ENCODE peak calls at places on chromosome 11, in eight cellular contexts. D is activated CD4-positive, CD25-positive, alpha-beta regulatory T cell treated with anti-CD3 and anti-CD28 coated beads, Interleukin-2, amount 50 U/mL, for 16 hours; A is Calu3; H is psoas muscle; T is ACHN; C is sigmoid colon; Q is stimulated activated CD4-positive, alpha-beta T cell treated with anti-CD3 and anti-CD28 coated beads, Interleukin-15, amount 100 ng/mL, for 1 hour; I is left ventricle myocardium inferior. G is an unnamed sample.

GRCh38 chr11:14422814-14423182 is 63.8 kb upstream of the RRAS2 start:
- DNase-seq in D (no peak), A (no peak), H (no peak), T (peak), C (no peak), Q (no peak), I (no peak), G (no peak)

GRCh38 chr11:18321622-18321990 is 334 bp downstream of the HPS5 start:
- DNase-seq in D (no peak), A (no peak), H (no peak), T (peak), C (no peak), Q (no peak), I (no peak), G (no peak)

GRCh38 chr11:46114961-46115360 is 6.3 kb downstream of the PHF21A start:
- DNase-seq in D (no peak), A (no peak), H (no peak), T (no peak), C (no peak), Q (no peak), I (no peak), G (no peak)

GRCh38 chr11:3959015-3959917 is 103.8 kb downstream of the STIM1 start:
- DNase-seq in D (no peak), A (peak), H (no peak), T (peak), C (no peak), Q (no peak), I (no peak), G (no peak)

GRCh38 chr11:117910525-117910924 is 18.7 kb downstream of the TMPRSS13 start:
- DNase-seq in D (no peak), A (no peak), H (no peak), T (no peak), C (peak), Q (no peak), I (no peak), G (no peak)

GRCh38 chr11:10454902-10455631 is at the start of gene AMPD3:
- DNase-seq in D (no peak), A (no peak), H (peak), T (peak), C (peak), Q (no peak), I (no peak), G (no peak)

GRCh38 chr11:87719311-87720073 is 455.8 kb downstream of the RAB38 start:
- DNase-seq in D (no peak), A (no peak), H (no peak), T (no peak), C (no peak), Q (no peak), I (no peak), G (no peak)

GRCh38 chr11:408154-409007 is 6.4 kb downstream of the SIGIRR start:
- DNase-seq in D (no peak), A (no peak), H (no peak), T (no peak), C (peak), Q (no peak), I (no peak), G (no peak)

GRCh38 chr11:74672956-74673895 is 58.0 kb downstream of the CHRDL2 start:
- DNase-seq in D (no peak), A (peak), H (peak), T (peak), C (peak), Q (no peak), I (peak), G (no peak)

GRCh38 chr11:64445651-64446050 is 86.7 kb downstream of the RPS6KA4 start:
- DNase-seq in D (no peak), A (no peak), H (no peak), T (no peak), C (peak), Q (no peak), I (no peak), G (no peak)

GRCh38 chr11:73980001-73980960 is 2.4 kb downstream of the UCP2 start:
- DNase-seq in D (peak), A (peak), H (peak), T (no peak), C (peak), Q (peak), I (no peak), G (peak)

GRCh38 chr11:6703247-6704063 is 20.3 kb upstream of the MRPL17 start:
- DNase-seq in D (no peak), A (peak), H (peak), T (peak), C (no peak), Q (no peak), I (peak), G (no peak)

GRCh38 chr11:108586600-108586999 is 7.0 kb downstream of the EXPH5 start:
- DNase-seq in D (no peak), A (peak), H (no peak), T (no peak), C (no peak), Q (no peak), I (no peak), G (no peak)

GRCh38 chr11:113615773-113616172 is 90.3 kb downstream of the TMPRSS5 start:
- DNase-seq in D (no peak), A (no peak), H (no peak), T (no peak), C (no peak), Q (no peak), I (no peak), G (no peak)

GRCh38 chr11:124753207-124753606 is 1.2 kb upstream of the VSIG2 start:
- DNase-seq in D (no peak), A (no peak), H (no peak), T (no peak), C (no peak), Q (no peak), I (no peak), G (no peak)

GRCh38 chr11:128573674-128574073 is 13.7 kb downstream of the ETS1 start:
- DNase-seq in D (no peak), A (no peak), H (no peak), T (no peak), C (no peak), Q (no peak), I (no peak), G (no peak)

GRCh38 chr11:8812438-8812837 is 98.6 kb upstream of the AKIP1 start:
- DNase-seq in D (no peak), A (peak), H (peak), T (no peak), C (peak), Q (no peak), I (no peak), G (no peak)

GRCh38 chr11:24289301-24289700 is 207.6 kb upstream of the LUZP2 start:
- DNase-seq in D (no peak), A (no peak), H (no peak), T (no peak), C (no peak), Q (no peak), I (no peak), G (no peak)

GRCh38 chr11:17400048-17400775 is 11.8 kb upstream of the KCNJ11 start:
- DNase-seq in D (no peak), A (no peak), H (no peak), T (no peak), C (no peak), Q (no peak), I (no peak), G (no peak)

GRCh38 chr11:36492724-36493304 is 17.3 kb downstream of the TRAF6 start:
- DNase-seq in D (no peak), A (peak), H (no peak), T (peak), C (no peak), Q (no peak), I (no peak), G (no peak)

GRCh38 chr11:30210357-30210756 is 20.5 kb upstream of the FSHB start:
- DNase-seq in D (no peak), A (no peak), H (no peak), T (no peak), C (no peak), Q (no peak), I (no peak), G (no peak)

GRCh38 chr11:117180661-117181585 is 2.4 kb downstream of the SIDT2 start:
- DNase-seq in D (peak), A (peak), H (peak), T (peak), C (peak), Q (peak), I (peak), G (no peak)

GRCh38 chr11:47137476-47137875 is 39.2 kb downstream of the ARFGAP2 start:
- DNase-seq in D (no peak), A (no peak), H (no peak), T (no peak), C (peak), Q (no peak), I (no peak), G (no peak)

GRCh38 chr11:80593981-80594380 is 1153.2 kb upstream of the TENM4 start:
- DNase-seq in D (no peak), A (peak), H (no peak), T (peak), C (no peak), Q (no peak), I (no peak), G (no peak)

GRCh38 chr11:114219559-114220349 is 76.4 kb upstream of the NNMT start:
- DNase-seq in D (no peak), A (peak), H (no peak), T (peak), C (no peak), Q (no peak), I (no peak), G (no peak)

GRCh38 chr11:78646564-78647185 is 72.0 kb upstream of the NARS2 start:
- DNase-seq in D (peak), A (peak), H (peak), T (peak), C (no peak), Q (peak), I (no peak), G (peak)

GRCh38 chr11:13135385-13136271 is 126.5 kb downstream of the RASSF10 start:
- DNase-seq in D (no peak), A (no peak), H (no peak), T (no peak), C (no peak), Q (no peak), I (no peak), G (no peak)

GRCh38 chr11:110773442-110773841 is 61.2 kb upstream of the ARHGAP20 start:
- DNase-seq in D (no peak), A (no peak), H (no peak), T (no peak), C (no peak), Q (no peak), I (no peak), G (no peak)

GRCh38 chr11:82889133-82890001 is 10.9 kb downstream of the PRCP start:
- DNase-seq in D (no peak), A (no peak), H (no peak), T (no peak), C (no peak), Q (no peak), I (no peak), G (no peak)

GRCh38 chr11:27672836-27673464 is 27.3 kb downstream of the BDNF start:
- DNase-seq in D (no peak), A (no peak), H (no peak), T (no peak), C (no peak), Q (no peak), I (no peak), G (no peak)

GRCh38 chr11:27124514-27125264 is 84.1 kb downstream of the BBOX1 start:
- DNase-seq in D (no peak), A (no peak), H (no peak), T (no peak), C (no peak), Q (no peak), I (no peak), G (no peak)

GRCh38 chr11:97743205-97743742 is 1277.5 kb upstream of the CNTN5 start:
- DNase-seq in D (no peak), A (no peak), H (no peak), T (no peak), C (no peak), Q (no peak), I (no peak), G (no peak)

GRCh38 chr11:114082415-114082748 is 22.9 kb downstream of the ZBTB16 start:
- DNase-seq in D (no peak), A (no peak), H (no peak), T (no peak), C (no peak), Q (no peak), I (no peak), G (no peak)

GRCh38 chr11:134341805-134342571 is 10.2 kb downstream of the GLB1L2 start:
- DNase-seq in D (no peak), A (no peak), H (no peak), T (no peak), C (peak), Q (no peak), I (no peak), G (no peak)

GRCh38 chr11:111393096-111393495 is 14.0 kb upstream of the POU2AF1 start:
- DNase-seq in D (no peak), A (no peak), H (no peak), T (no peak), C (no peak), Q (no peak), I (no peak), G (no peak)

GRCh38 chr11:123235117-123235686 is 40.2 kb upstream of the CLMP start:
- DNase-seq in D (no peak), A (peak), H (peak), T (peak), C (peak), Q (peak), I (peak), G (no peak)

GRCh38 chr11:119236891-119237290 is 30.8 kb downstream of the CBL start:
- DNase-seq in D (no peak), A (no peak), H (no peak), T (no peak), C (no peak), Q (no peak), I (no peak), G (no peak)